ENCODE peak calls at places on chromosomes 13 and 19, in four cellular contexts. G is CD8-positive, alpha-beta T cell; A is brain microvascular endothelial cell; D is left lung. C is an unnamed sample.

GRCh38 chr13:71613347-71613746 is 253.7 kb downstream of the DACH1 start:
- DNase-seq in G (no peak), A (no peak), D (no peak), C (no peak)

GRCh38 chr13:19618925-19619324 is 14.5 kb upstream of the MPHOSPH8 start:
- DNase-seq in G (no peak), A (peak; percentile 39), D (no peak), C (no peak)

GRCh38 chr19:33971073-33971472 is 174.4 kb downstream of the KCTD15 start:
- DNase-seq in G (no peak), A (no peak), D (no peak), C (no peak)

GRCh38 chr19:46408611-46409039 is 4.7 kb downstream of the CCDC8 start:
- DNase-seq in G (no peak), A (no peak), D (peak; percentile 86), C (peak; percentile 45)

GRCh38 chr13:65836066-65836465 is 1394.1 kb downstream of the PCDH9 start:
- DNase-seq in G (no peak), A (no peak), D (no peak), C (no peak)

GRCh38 chr19:15507068-15508034 is 974 bp upstream of the CYP4F22 start:
- DNase-seq in G (no peak), A (no peak), D (no peak), C (no peak)

GRCh38 chr13:41268764-41269163 is 5.4 kb upstream of the MTRF1 start:
- DNase-seq in G (no peak), A (peak; percentile 5), D (no peak), C (no peak)

GRCh38 chr13:113170503-113170902 is 12.1 kb downstream of the PROZ start:
- DNase-seq in G (no peak), A (no peak), D (no peak), C (no peak)

GRCh38 chr13:45162821-45163220 is 38.0 kb downstream of the KCTD4 start:
- DNase-seq in G (no peak), A (peak; percentile 55), D (no peak), C (no peak)

GRCh38 chr13:30696278-30697176 is 38.8 kb upstream of the ALOX5AP start:
- DNase-seq in G (no peak), A (no peak), D (peak; percentile 81), C (no peak)
- H3K27ac ChIP-seq in G (no peak overlapping the region), A (no peak overlapping the region), D (peak overlapping the region; percentile 50), C (no peak overlapping the region)

GRCh38 chr19:48470281-48470680 is 1.1 kb downstream of the CYTH2 start:
- DNase-seq in G (no peak), A (no peak), D (peak; percentile 73), C (no peak)
- H3K27ac ChIP-seq in G (no peak overlapping the region), A (no peak overlapping the region), D (no peak overlapping the region), C (peak overlapping the region; percentile 40)

GRCh38 chr13:29572575-29572974 is 22.9 kb downstream of the SLC7A1 start:
- DNase-seq in G (no peak), A (no peak), D (no peak), C (no peak)
- H3K27ac ChIP-seq in G (no peak overlapping the region), A (no peak overlapping the region), D (no peak overlapping the region), C (no peak overlapping the region)

GRCh38 chr19:6113616-6114188 is 3.4 kb upstream of the RFX2 start:
- DNase-seq in G (no peak), A (no peak), D (no peak), C (no peak)
- H3K27ac ChIP-seq in G (no peak overlapping the region), A (no peak overlapping the region), D (no peak overlapping the region), C (no peak overlapping the region)

GRCh38 chr13:24050796-24051715 is 109.5 kb upstream of the SPATA13 start:
- DNase-seq in G (no peak), A (no peak), D (no peak), C (no peak)
- H3K27ac ChIP-seq in G (no peak overlapping the region), A (no peak overlapping the region), D (peak overlapping the region; percentile 70), C (peak overlapping the region; percentile 48)

DNA sequence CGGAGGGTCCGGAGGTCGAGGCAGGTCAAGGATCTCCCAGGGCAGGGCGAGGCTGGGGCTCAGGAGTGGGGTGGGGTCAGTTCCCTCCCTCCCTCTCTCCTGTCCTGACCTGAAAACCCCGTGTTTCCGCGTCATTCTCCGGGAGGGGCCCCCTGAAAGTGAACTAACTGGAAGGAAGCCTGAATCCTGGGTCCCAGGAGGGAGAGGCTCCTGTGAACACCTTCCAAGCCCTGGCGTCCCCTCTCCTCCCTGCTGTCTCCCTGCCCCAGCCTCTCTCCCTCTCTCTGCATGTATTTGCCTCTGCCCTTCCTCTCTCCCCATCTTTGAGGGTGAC is 741 bp upstream of the CADM4 start:
- DNase-seq in G (no peak), A (no peak), D (no peak), C (no peak)
- H3K27ac ChIP-seq in G (no peak overlapping the region), A (no peak overlapping the region), D (no peak overlapping the region), C (peak overlapping the region; percentile 89)

DNA sequence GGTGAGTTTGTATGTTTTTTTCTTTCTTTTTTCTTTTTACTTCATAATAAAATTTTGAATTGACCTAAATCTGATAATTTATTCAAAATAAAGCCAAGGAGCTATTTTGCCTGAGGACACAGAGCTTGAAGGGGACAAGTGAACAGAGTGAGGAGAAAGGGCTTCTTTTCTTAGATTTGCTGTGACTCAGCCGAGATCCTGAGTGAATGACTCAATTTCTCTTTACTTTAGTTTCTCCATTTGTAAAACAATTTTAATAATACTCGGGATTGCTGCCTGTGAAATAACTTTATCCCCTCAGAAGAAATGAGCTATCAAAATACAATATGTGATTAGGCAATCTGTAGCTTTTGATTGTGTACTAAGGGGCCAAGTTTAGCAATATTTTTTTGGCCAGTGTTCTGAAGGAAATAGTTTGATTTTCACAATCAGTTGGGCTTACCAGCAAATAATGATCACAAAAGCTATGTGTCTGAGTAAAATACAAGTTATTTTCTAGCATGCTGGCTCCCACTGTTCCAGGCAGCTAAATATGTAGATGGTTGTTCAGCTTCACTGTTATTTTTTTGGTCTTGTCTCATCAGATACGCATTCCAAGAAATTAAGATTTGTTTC is 437.5 kb downstream of the FGF9 start:
- DNase-seq in G (no peak), A (no peak), D (no peak), C (no peak)
- H3K27ac ChIP-seq in G (no peak overlapping the region), A (no peak overlapping the region), D (peak overlapping the region; percentile 45), C (no peak overlapping the region)

GRCh38 chr19:35585844-35586243 is at the start of gene PMIS2:
- DNase-seq in G (no peak), A (no peak), D (no peak), C (no peak)

GRCh38 chr19:35587326-35587725 is 1.4 kb downstream of the PMIS2 start:
- DNase-seq in G (no peak), A (peak; percentile 4), D (no peak), C (no peak)

GRCh38 chr19:35577918-35578317 is 8.1 kb upstream of the PMIS2 start:
- DNase-seq in G (no peak), A (no peak), D (no peak), C (no peak)

DNA sequence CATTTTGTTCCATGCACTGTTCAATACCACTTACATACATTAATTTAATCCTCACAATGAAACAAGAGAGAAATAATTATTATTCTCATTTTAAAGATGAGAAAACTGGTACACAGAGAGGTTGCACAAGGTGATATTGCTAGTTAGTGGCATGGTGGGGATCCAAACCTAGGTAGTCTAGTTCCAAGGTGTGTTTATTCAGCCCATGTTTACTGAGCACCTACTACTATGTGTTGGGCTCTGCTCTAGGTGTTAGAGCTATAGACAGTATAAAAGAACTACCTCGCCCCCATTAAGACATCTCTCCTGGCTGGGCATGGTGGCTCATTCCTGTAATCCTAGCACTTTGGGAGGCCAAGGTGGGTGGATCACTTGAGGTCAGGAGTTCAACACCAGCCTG is 3.2 kb upstream of the PMIS2 start:
- DNase-seq in G (no peak), A (no peak), D (no peak), C (no peak)
- H3K27ac ChIP-seq in G (no peak overlapping the region), A (no peak overlapping the region), D (no peak overlapping the region), C (no peak overlapping the region)

C was measured in caudate nucleus.